ENCODE peak calls at places on chromosomes 16 and 17, in seven cellular contexts. One of them, this sample, is unnamed.

GRCh38 chr16:65069766-65070165 is 52.1 kb downstream of the CDH11 start:
- DNase-seq in iris pigment epithelial cell: peak; percentile 62
- DNase-seq in activated CD8-positive, alpha-beta memory T cell treated with anti-CD3 and anti-CD28 coated beads for 1 hour: no peak
- DNase-seq in neural progenitor cell: no peak
- DNase-seq in foreskin keratinocyte: no peak
- DNase-seq in CD8-positive, alpha-beta memory T cell: no peak
- DNase-seq in cardiac fibroblast: no peak
- DNase-seq in this sample: no peak

GRCh38 chr16:85631802-85632393 is 18.8 kb downstream of the GSE1 start:
- DNase-seq in CD8-positive, alpha-beta memory T cell: no peak
- DNase-seq in activated CD8-positive, alpha-beta memory T cell treated with anti-CD3 and anti-CD28 coated beads for 1 hour: no peak
- DNase-seq in foreskin keratinocyte: no peak
- DNase-seq in iris pigment epithelial cell: no peak
- DNase-seq in neural progenitor cell: no peak
- DNase-seq in cardiac fibroblast: no peak
- DNase-seq in this sample: no peak

GRCh38 chr17:28712037-28712704 is 483 bp upstream of the PROCA1 start:
- DNase-seq in cardiac fibroblast: peak; percentile 31
- DNase-seq in neural progenitor cell: peak; percentile 80
- DNase-seq in activated CD8-positive, alpha-beta memory T cell treated with anti-CD3 and anti-CD28 coated beads for 1 hour: no peak
- DNase-seq in CD8-positive, alpha-beta memory T cell: peak; percentile 76
- DNase-seq in foreskin keratinocyte: no peak
- DNase-seq in iris pigment epithelial cell: no peak
- DNase-seq in this sample: no peak

GRCh38 chr17:45287526-45288264 is 25.8 kb upstream of the SPATA32 start:
- DNase-seq in activated CD8-positive, alpha-beta memory T cell treated with anti-CD3 and anti-CD28 coated beads for 1 hour: no peak
- DNase-seq in neural progenitor cell: no peak
- DNase-seq in iris pigment epithelial cell: no peak
- DNase-seq in foreskin keratinocyte: no peak
- DNase-seq in cardiac fibroblast: no peak
- DNase-seq in CD8-positive, alpha-beta memory T cell: no peak
- DNase-seq in this sample: no peak

GRCh38 chr16:75080205-75081029 is 36.2 kb downstream of the LDHD start:
- DNase-seq in neural progenitor cell: no peak
- DNase-seq in activated CD8-positive, alpha-beta memory T cell treated with anti-CD3 and anti-CD28 coated beads for 1 hour: no peak
- DNase-seq in foreskin keratinocyte: peak; percentile 58
- DNase-seq in CD8-positive, alpha-beta memory T cell: no peak
- DNase-seq in iris pigment epithelial cell: peak; percentile 85
- DNase-seq in cardiac fibroblast: peak; percentile 17
- DNase-seq in this sample: no peak

GRCh38 chr16:2196162-2196980 is at the start of gene CASKIN1:
- DNase-seq in iris pigment epithelial cell: peak; percentile 14
- DNase-seq in activated CD8-positive, alpha-beta memory T cell treated with anti-CD3 and anti-CD28 coated beads for 1 hour: no peak
- DNase-seq in foreskin keratinocyte: no peak
- DNase-seq in cardiac fibroblast: no peak
- DNase-seq in CD8-positive, alpha-beta memory T cell: no peak
- DNase-seq in neural progenitor cell: peak; percentile 81
- DNase-seq in this sample: no peak

GRCh38 chr17:50051082-50051576 is 4.8 kb upstream of the ITGA3 start:
- DNase-seq in iris pigment epithelial cell: peak; percentile 88
- DNase-seq in CD8-positive, alpha-beta memory T cell: peak; percentile 43
- DNase-seq in neural progenitor cell: no peak
- DNase-seq in foreskin keratinocyte: peak; percentile 96
- DNase-seq in activated CD8-positive, alpha-beta memory T cell treated with anti-CD3 and anti-CD28 coated beads for 1 hour: no peak
- DNase-seq in cardiac fibroblast: peak; percentile 53
- DNase-seq in this sample: no peak

GRCh38 chr17:31442860-31443259 is 51.4 kb downstream of the RAB11FIP4 start:
- DNase-seq in cardiac fibroblast: peak; percentile 46
- DNase-seq in foreskin keratinocyte: no peak
- DNase-seq in activated CD8-positive, alpha-beta memory T cell treated with anti-CD3 and anti-CD28 coated beads for 1 hour: no peak
- DNase-seq in CD8-positive, alpha-beta memory T cell: no peak
- DNase-seq in iris pigment epithelial cell: no peak
- DNase-seq in neural progenitor cell: no peak
- DNase-seq in this sample: no peak

GRCh38 chr17:78722101-78722761 is 59.8 kb downstream of the CYTH1 start:
- DNase-seq in foreskin keratinocyte: no peak
- DNase-seq in iris pigment epithelial cell: no peak
- DNase-seq in activated CD8-positive, alpha-beta memory T cell treated with anti-CD3 and anti-CD28 coated beads for 1 hour: no peak
- DNase-seq in cardiac fibroblast: no peak
- DNase-seq in neural progenitor cell: peak; percentile 38
- DNase-seq in CD8-positive, alpha-beta memory T cell: no peak
- DNase-seq in this sample: no peak

GRCh38 chr16:2027024-2028010 is 615 bp downstream of the NHERF2 start:
- DNase-seq in activated CD8-positive, alpha-beta memory T cell treated with anti-CD3 and anti-CD28 coated beads for 1 hour: no peak
- DNase-seq in cardiac fibroblast: peak; percentile 32
- DNase-seq in foreskin keratinocyte: peak; percentile 41
- DNase-seq in CD8-positive, alpha-beta memory T cell: no peak
- DNase-seq in neural progenitor cell: peak; percentile 48
- DNase-seq in iris pigment epithelial cell: peak; percentile 42
- DNase-seq in this sample: no peak

GRCh38 chr17:80261159-80261894 is 675 bp downstream of the RNF213 start:
- DNase-seq in activated CD8-positive, alpha-beta memory T cell treated with anti-CD3 and anti-CD28 coated beads for 1 hour: no peak
- DNase-seq in iris pigment epithelial cell: peak; percentile 46
- DNase-seq in foreskin keratinocyte: peak; percentile 51
- DNase-seq in CD8-positive, alpha-beta memory T cell: peak; percentile 84
- DNase-seq in cardiac fibroblast: peak; percentile 69
- DNase-seq in neural progenitor cell: peak; percentile 82
- DNase-seq in this sample: peak; percentile 63

GRCh38 chr16:75764154-75764768 is 38.0 kb upstream of the CPHXL start:
- DNase-seq in activated CD8-positive, alpha-beta memory T cell treated with anti-CD3 and anti-CD28 coated beads for 1 hour: peak; percentile 12
- DNase-seq in CD8-positive, alpha-beta memory T cell: peak; percentile 71
- DNase-seq in iris pigment epithelial cell: peak; percentile 72
- DNase-seq in neural progenitor cell: peak; percentile 79
- DNase-seq in cardiac fibroblast: peak; percentile 79
- DNase-seq in foreskin keratinocyte: peak; percentile 44
- DNase-seq in this sample: no peak

GRCh38 chr17:72097144-72097543 is 23.7 kb upstream of the SOX9 start:
- DNase-seq in neural progenitor cell: no peak
- DNase-seq in iris pigment epithelial cell: no peak
- DNase-seq in CD8-positive, alpha-beta memory T cell: no peak
- DNase-seq in cardiac fibroblast: no peak
- DNase-seq in activated CD8-positive, alpha-beta memory T cell treated with anti-CD3 and anti-CD28 coated beads for 1 hour: no peak
- DNase-seq in foreskin keratinocyte: peak; percentile 64
- DNase-seq in this sample: no peak

GRCh38 chr17:49951362-49952080 is 17.5 kb upstream of the DLX4 start:
- DNase-seq in neural progenitor cell: no peak
- DNase-seq in cardiac fibroblast: no peak
- DNase-seq in CD8-positive, alpha-beta memory T cell: no peak
- DNase-seq in iris pigment epithelial cell: no peak
- DNase-seq in foreskin keratinocyte: no peak
- DNase-seq in activated CD8-positive, alpha-beta memory T cell treated with anti-CD3 and anti-CD28 coated beads for 1 hour: no peak
- DNase-seq in this sample: no peak

GRCh38 chr17:79361221-79361734 is 249.6 kb downstream of the RBFOX3 start:
- DNase-seq in cardiac fibroblast: no peak
- DNase-seq in activated CD8-positive, alpha-beta memory T cell treated with anti-CD3 and anti-CD28 coated beads for 1 hour: no peak
- DNase-seq in iris pigment epithelial cell: no peak
- DNase-seq in neural progenitor cell: no peak
- DNase-seq in CD8-positive, alpha-beta memory T cell: peak; percentile 15
- DNase-seq in foreskin keratinocyte: no peak
- DNase-seq in this sample: no peak

GRCh38 chr17:40340880-40341807 is 23.4 kb downstream of the GJD3 start:
- DNase-seq in neural progenitor cell: peak; percentile 85
- DNase-seq in foreskin keratinocyte: peak; percentile 32
- DNase-seq in activated CD8-positive, alpha-beta memory T cell treated with anti-CD3 and anti-CD28 coated beads for 1 hour: peak; percentile 83
- DNase-seq in cardiac fibroblast: peak; percentile 81
- DNase-seq in iris pigment epithelial cell: peak; percentile 79
- DNase-seq in CD8-positive, alpha-beta memory T cell: peak; percentile 94
- DNase-seq in this sample: no peak

GRCh38 chr17:18921912-18922451 is 30.0 kb upstream of the SLC5A10 start:
- DNase-seq in foreskin keratinocyte: peak; percentile 82
- DNase-seq in cardiac fibroblast: peak; percentile 49
- DNase-seq in iris pigment epithelial cell: peak; percentile 58
- DNase-seq in CD8-positive, alpha-beta memory T cell: no peak
- DNase-seq in activated CD8-positive, alpha-beta memory T cell treated with anti-CD3 and anti-CD28 coated beads for 1 hour: no peak
- DNase-seq in neural progenitor cell: no peak
- DNase-seq in this sample: no peak

GRCh38 chr17:6011241-6011640 is 58.9 kb upstream of the WSCD1 start:
- DNase-seq in neural progenitor cell: no peak
- DNase-seq in cardiac fibroblast: no peak
- DNase-seq in iris pigment epithelial cell: no peak
- DNase-seq in activated CD8-positive, alpha-beta memory T cell treated with anti-CD3 and anti-CD28 coated beads for 1 hour: no peak
- DNase-seq in CD8-positive, alpha-beta memory T cell: no peak
- DNase-seq in foreskin keratinocyte: no peak
- DNase-seq in this sample: no peak

GRCh38 chr16:23089111-23089510 is 60.1 kb downstream of the USP31 start:
- DNase-seq in neural progenitor cell: no peak
- DNase-seq in CD8-positive, alpha-beta memory T cell: no peak
- DNase-seq in activated CD8-positive, alpha-beta memory T cell treated with anti-CD3 and anti-CD28 coated beads for 1 hour: no peak
- DNase-seq in cardiac fibroblast: no peak
- DNase-seq in foreskin keratinocyte: no peak
- DNase-seq in iris pigment epithelial cell: no peak
- DNase-seq in this sample: no peak

GRCh38 chr16:56226840-56227525 is 35.7 kb downstream of the GNAO1 start:
- DNase-seq in CD8-positive, alpha-beta memory T cell: no peak
- DNase-seq in neural progenitor cell: no peak
- DNase-seq in iris pigment epithelial cell: no peak
- DNase-seq in foreskin keratinocyte: no peak
- DNase-seq in activated CD8-positive, alpha-beta memory T cell treated with anti-CD3 and anti-CD28 coated beads for 1 hour: no peak
- DNase-seq in cardiac fibroblast: no peak
- DNase-seq in this sample: no peak

GRCh38 chr16:56970934-56971767 is 9.4 kb downstream of the CETP start:
- DNase-seq in CD8-positive, alpha-beta memory T cell: no peak
- DNase-seq in iris pigment epithelial cell: no peak
- DNase-seq in neural progenitor cell: no peak
- DNase-seq in cardiac fibroblast: peak; percentile 40
- DNase-seq in foreskin keratinocyte: no peak
- DNase-seq in activated CD8-positive, alpha-beta memory T cell treated with anti-CD3 and anti-CD28 coated beads for 1 hour: no peak
- DNase-seq in this sample: no peak

GRCh38 chr17:57480438-57481196 is 224.3 kb downstream of the MSI2 start:
- DNase-seq in cardiac fibroblast: peak; percentile 55
- DNase-seq in iris pigment epithelial cell: peak; percentile 80
- DNase-seq in neural progenitor cell: no peak
- DNase-seq in foreskin keratinocyte: peak; percentile 77
- DNase-seq in CD8-positive, alpha-beta memory T cell: no peak
- DNase-seq in activated CD8-positive, alpha-beta memory T cell treated with anti-CD3 and anti-CD28 coated beads for 1 hour: no peak
- DNase-seq in this sample: no peak

GRCh38 chr16:29011112-29011511 is 26.3 kb downstream of the LAT start:
- DNase-seq in cardiac fibroblast: no peak
- DNase-seq in neural progenitor cell: peak; percentile 48
- DNase-seq in activated CD8-positive, alpha-beta memory T cell treated with anti-CD3 and anti-CD28 coated beads for 1 hour: no peak
- DNase-seq in foreskin keratinocyte: no peak
- DNase-seq in iris pigment epithelial cell: no peak
- DNase-seq in CD8-positive, alpha-beta memory T cell: no peak
- DNase-seq in this sample: no peak

GRCh38 chr16:54194008-54194731 is 92.4 kb downstream of the IRX3 start:
- DNase-seq in neural progenitor cell: peak; percentile 55
- DNase-seq in activated CD8-positive, alpha-beta memory T cell treated with anti-CD3 and anti-CD28 coated beads for 1 hour: no peak
- DNase-seq in foreskin keratinocyte: peak; percentile 61
- DNase-seq in iris pigment epithelial cell: peak; percentile 59
- DNase-seq in CD8-positive, alpha-beta memory T cell: no peak
- DNase-seq in cardiac fibroblast: peak; percentile 73
- DNase-seq in this sample: no peak

GRCh38 chr17:62994931-62995330 is 28.9 kb downstream of the TANC2 start:
- DNase-seq in neural progenitor cell: no peak
- DNase-seq in activated CD8-positive, alpha-beta memory T cell treated with anti-CD3 and anti-CD28 coated beads for 1 hour: no peak
- DNase-seq in cardiac fibroblast: peak; percentile 44
- DNase-seq in CD8-positive, alpha-beta memory T cell: no peak
- DNase-seq in foreskin keratinocyte: peak; percentile 14
- DNase-seq in iris pigment epithelial cell: peak; percentile 48
- DNase-seq in this sample: no peak

GRCh38 chr16:67395458-67396158 is 2.3 kb upstream of the TPPP3 start:
- DNase-seq in iris pigment epithelial cell: peak; percentile 20
- DNase-seq in foreskin keratinocyte: no peak
- DNase-seq in activated CD8-positive, alpha-beta memory T cell treated with anti-CD3 and anti-CD28 coated beads for 1 hour: no peak
- DNase-seq in neural progenitor cell: peak; percentile 67
- DNase-seq in CD8-positive, alpha-beta memory T cell: no peak
- DNase-seq in cardiac fibroblast: no peak
- DNase-seq in this sample: no peak